ENCODE peak calls at places on chromosomes 7 and 10, in four cellular contexts. One of them, this sample, is unnamed.

GRCh38 chr10:70355234-70356021 is 27.0 kb downstream of the LRRC20 start:
- DNase-seq in H9: no peak
- DNase-seq in IMR-90: no peak
- DNase-seq in mesendoderm: no peak
- DNase-seq in this sample: no peak

GRCh38 chr7:81583090-81583489 is 186.8 kb downstream of the HGF start:
- DNase-seq in H9: no peak
- DNase-seq in IMR-90: no peak
- DNase-seq in mesendoderm: no peak
- DNase-seq in this sample: no peak

GRCh38 chr10:3668276-3668960 is 116.6 kb downstream of the KLF6 start:
- DNase-seq in H9: peak; percentile 90
- DNase-seq in IMR-90: peak; percentile 84
- DNase-seq in mesendoderm: peak; percentile 98
- DNase-seq in this sample: no peak

GRCh38 chr7:122303971-122304603 is 463 bp downstream of the FEZF1 start:
- DNase-seq in H9: peak; percentile 77
- DNase-seq in IMR-90: no peak
- DNase-seq in mesendoderm: peak; percentile 52
- DNase-seq in this sample: no peak

GRCh38 chr7:32025381-32026075 is 44.7 kb downstream of the PDE1C start:
- DNase-seq in H9: no peak
- DNase-seq in IMR-90: no peak
- DNase-seq in mesendoderm: no peak
- DNase-seq in this sample: no peak

GRCh38 chr7:73623798-73624668 is at the start of gene MLXIPL:
- DNase-seq in H9: peak; percentile 97
- DNase-seq in IMR-90: no peak
- DNase-seq in mesendoderm: peak; percentile 94
- DNase-seq in this sample: peak; percentile 83

GRCh38 chr10:120217736-120218135 is 239.3 kb upstream of the PLPP4 start:
- DNase-seq in H9: no peak
- DNase-seq in IMR-90: no peak
- DNase-seq in mesendoderm: peak; percentile 28
- DNase-seq in this sample: no peak

GRCh38 chr10:86827639-86828038 is 71.2 kb downstream of the BMPR1A start:
- DNase-seq in H9: no peak
- DNase-seq in IMR-90: no peak
- DNase-seq in mesendoderm: peak; percentile 81
- DNase-seq in this sample: no peak

GRCh38 chr7:117088623-117089199 is 135.4 kb downstream of the ST7 start:
- DNase-seq in H9: no peak
- DNase-seq in IMR-90: no peak
- DNase-seq in mesendoderm: no peak
- DNase-seq in this sample: no peak

GRCh38 chr7:54969190-54969967 is 49.4 kb upstream of the EGFR start:
- DNase-seq in H9: no peak
- DNase-seq in IMR-90: peak; percentile 17
- DNase-seq in mesendoderm: no peak
- DNase-seq in this sample: no peak

GRCh38 chr10:87546221-87546620 is 41.5 kb downstream of the MINPP1 start:
- DNase-seq in H9: no peak
- DNase-seq in IMR-90: no peak
- DNase-seq in mesendoderm: peak; percentile 47
- DNase-seq in this sample: no peak

GRCh38 chr10:47372726-47373125 is 11.4 kb downstream of the ZNF488 start:
- DNase-seq in H9: peak; percentile 15
- DNase-seq in IMR-90: no peak
- DNase-seq in mesendoderm: no peak
- DNase-seq in this sample: no peak

GRCh38 chr10:119206603-119207366 is 586 bp upstream of the GRK5 start:
- DNase-seq in H9: peak; percentile 64
- DNase-seq in IMR-90: peak; percentile 59
- DNase-seq in mesendoderm: peak; percentile 72
- DNase-seq in this sample: peak; percentile 73

GRCh38 chr10:74754397-74754796 is 72.0 kb upstream of the KAT6B start:
- DNase-seq in H9: peak; percentile 2
- DNase-seq in IMR-90: peak; percentile 20
- DNase-seq in mesendoderm: no peak
- DNase-seq in this sample: no peak

GRCh38 chr7:27130540-27131389 is at the start of gene HOXA4:
- DNase-seq in H9: peak; percentile 88
- DNase-seq in IMR-90: peak; percentile 83
- DNase-seq in mesendoderm: peak; percentile 86
- DNase-seq in this sample: no peak

GRCh38 chr10:102869290-102870198 is at the start of gene AS3MT:
- DNase-seq in H9: peak; percentile 83
- DNase-seq in IMR-90: no peak
- DNase-seq in mesendoderm: peak; percentile 80
- DNase-seq in this sample: peak; percentile 63

GRCh38 chr7:116177009-116177408 is 33.3 kb upstream of the TES start:
- DNase-seq in H9: no peak
- DNase-seq in IMR-90: peak; percentile 90
- DNase-seq in mesendoderm: no peak
- DNase-seq in this sample: no peak

GRCh38 chr10:95840121-95840520 is 67.7 kb upstream of the CC2D2B start:
- DNase-seq in H9: no peak
- DNase-seq in IMR-90: no peak
- DNase-seq in mesendoderm: peak; percentile 22
- DNase-seq in this sample: no peak

GRCh38 chr7:147008530-147008929 is 891.9 kb downstream of the CNTNAP2 start:
- DNase-seq in H9: no peak
- DNase-seq in IMR-90: no peak
- DNase-seq in mesendoderm: no peak
- DNase-seq in this sample: no peak

GRCh38 chr7:4244635-4245034 is 437.5 kb upstream of the FOXK1 start:
- DNase-seq in H9: no peak
- DNase-seq in IMR-90: no peak
- DNase-seq in mesendoderm: no peak
- DNase-seq in this sample: no peak

GRCh38 chr10:62352356-62352963 is 21.7 kb upstream of the ZNF365 start:
- DNase-seq in H9: no peak
- DNase-seq in IMR-90: peak; percentile 52
- DNase-seq in mesendoderm: no peak
- DNase-seq in this sample: no peak

GRCh38 chr10:25068152-25069058 is 52.0 kb downstream of the THNSL1 start:
- DNase-seq in H9: peak; percentile 71
- DNase-seq in IMR-90: peak; percentile 84
- DNase-seq in mesendoderm: peak; percentile 78
- DNase-seq in this sample: no peak

GRCh38 chr10:119395287-119396007 is 147.1 kb downstream of the RGS10 start:
- DNase-seq in H9: no peak
- DNase-seq in IMR-90: peak; percentile 33
- DNase-seq in mesendoderm: peak; percentile 24
- DNase-seq in this sample: no peak

GRCh38 chr10:24603333-24603732 is 120.4 kb downstream of the ARHGAP21 start:
- DNase-seq in H9: no peak
- DNase-seq in IMR-90: peak; percentile 70
- DNase-seq in mesendoderm: no peak
- DNase-seq in this sample: no peak

GRCh38 chr7:4800926-4801838 is 25.8 kb downstream of the AP5Z1 start:
- DNase-seq in H9: no peak
- DNase-seq in IMR-90: no peak
- DNase-seq in mesendoderm: no peak
- DNase-seq in this sample: no peak

GRCh38 chr7:153324094-153324493 is 564.5 kb downstream of the ACTR3B start:
- DNase-seq in H9: no peak
- DNase-seq in IMR-90: no peak
- DNase-seq in mesendoderm: no peak
- DNase-seq in this sample: no peak

GRCh38 chr10:14491814-14492213 is 161.1 kb upstream of the FRMD4A start:
- DNase-seq in H9: no peak
- DNase-seq in IMR-90: peak; percentile 37
- DNase-seq in mesendoderm: no peak
- DNase-seq in this sample: no peak

GRCh38 chr7:90455163-90456030 is 14.0 kb upstream of the PTTG1IP2 start:
- DNase-seq in H9: no peak
- DNase-seq in IMR-90: peak; percentile 57
- DNase-seq in mesendoderm: peak; percentile 67
- DNase-seq in this sample: peak; percentile 17

GRCh38 chr10:2619472-2619871 is 447.9 kb upstream of the PFKP start:
- DNase-seq in H9: no peak
- DNase-seq in IMR-90: no peak
- DNase-seq in mesendoderm: peak; percentile 67
- DNase-seq in this sample: no peak

GRCh38 chr10:84156768-84157167 is 16.8 kb upstream of the GPR15LG start:
- DNase-seq in H9: no peak
- DNase-seq in IMR-90: peak; percentile 10
- DNase-seq in mesendoderm: no peak
- DNase-seq in this sample: no peak

GRCh38 chr10:74822583-74823089 is 3.8 kb upstream of the KAT6B start:
- DNase-seq in H9: no peak
- DNase-seq in IMR-90: peak; percentile 83
- DNase-seq in mesendoderm: no peak
- DNase-seq in this sample: no peak

GRCh38 chr7:14207711-14208110 is 218.2 kb upstream of the ETV1 start:
- DNase-seq in H9: no peak
- DNase-seq in IMR-90: no peak
- DNase-seq in mesendoderm: no peak
- DNase-seq in this sample: no peak

GRCh38 chr7:74412603-74413002 is 41.1 kb upstream of the GTF2IRD1 start:
- DNase-seq in H9: no peak
- DNase-seq in IMR-90: peak; percentile 46
- DNase-seq in mesendoderm: no peak
- DNase-seq in this sample: no peak

GRCh38 chr7:1674161-1675035 is 4.3 kb downstream of the ELFN1 start:
- DNase-seq in H9: no peak
- DNase-seq in IMR-90: no peak
- DNase-seq in mesendoderm: no peak
- DNase-seq in this sample: no peak

GRCh38 chr7:151382079-151382885 is 27.6 kb downstream of the WDR86 start:
- DNase-seq in H9: peak; percentile 34
- DNase-seq in IMR-90: no peak
- DNase-seq in mesendoderm: no peak
- DNase-seq in this sample: no peak

GRCh38 chr7:44235582-44236332 is 35.0 kb downstream of the YKT6 start:
- DNase-seq in H9: no peak
- DNase-seq in IMR-90: no peak
- DNase-seq in mesendoderm: no peak
- DNase-seq in this sample: no peak

GRCh38 chr7:103025341-103025740 is 49.3 kb downstream of the FBXL13 start:
- DNase-seq in H9: no peak
- DNase-seq in IMR-90: no peak
- DNase-seq in mesendoderm: no peak
- DNase-seq in this sample: no peak

GRCh38 chr7:150368884-150369739 is 490 bp downstream of the REPIN1 start:
- DNase-seq in H9: peak; percentile 89
- DNase-seq in IMR-90: peak; percentile 67
- DNase-seq in mesendoderm: peak; percentile 95
- DNase-seq in this sample: peak; percentile 72

GRCh38 chr10:110324201-110324804 is 19.6 kb upstream of the SMNDC1 start:
- DNase-seq in H9: no peak
- DNase-seq in IMR-90: peak; percentile 48
- DNase-seq in mesendoderm: peak; percentile 82
- DNase-seq in this sample: no peak

GRCh38 chr7:154746551-154746950 is 256.4 kb downstream of the PAXIP1 start:
- DNase-seq in H9: no peak
- DNase-seq in IMR-90: no peak
- DNase-seq in mesendoderm: no peak
- DNase-seq in this sample: no peak

GRCh38 chr7:157433628-157434027 is 96.8 kb downstream of the DNAJB6 start:
- DNase-seq in H9: no peak
- DNase-seq in IMR-90: no peak
- DNase-seq in mesendoderm: no peak
- DNase-seq in this sample: no peak
- H2BK15ac ChIP-seq in H9: no peak overlapping the region
- H2BK15ac ChIP-seq in IMR-90: no peak overlapping the region
- H2BK15ac ChIP-seq in mesendoderm: no peak overlapping the region
- H2BK15ac ChIP-seq in this sample: peak overlapping the region; percentile 69

GRCh38 chr10:104304346-104304745 is 33.9 kb downstream of the ITPRIP start:
- DNase-seq in H9: no peak
- DNase-seq in IMR-90: no peak
- DNase-seq in mesendoderm: no peak
- DNase-seq in this sample: no peak
- H2BK15ac ChIP-seq in H9: no peak overlapping the region
- H2BK15ac ChIP-seq in IMR-90: no peak overlapping the region
- H2BK15ac ChIP-seq in mesendoderm: no peak overlapping the region
- H2BK15ac ChIP-seq in this sample: no peak overlapping the region

DNA sequence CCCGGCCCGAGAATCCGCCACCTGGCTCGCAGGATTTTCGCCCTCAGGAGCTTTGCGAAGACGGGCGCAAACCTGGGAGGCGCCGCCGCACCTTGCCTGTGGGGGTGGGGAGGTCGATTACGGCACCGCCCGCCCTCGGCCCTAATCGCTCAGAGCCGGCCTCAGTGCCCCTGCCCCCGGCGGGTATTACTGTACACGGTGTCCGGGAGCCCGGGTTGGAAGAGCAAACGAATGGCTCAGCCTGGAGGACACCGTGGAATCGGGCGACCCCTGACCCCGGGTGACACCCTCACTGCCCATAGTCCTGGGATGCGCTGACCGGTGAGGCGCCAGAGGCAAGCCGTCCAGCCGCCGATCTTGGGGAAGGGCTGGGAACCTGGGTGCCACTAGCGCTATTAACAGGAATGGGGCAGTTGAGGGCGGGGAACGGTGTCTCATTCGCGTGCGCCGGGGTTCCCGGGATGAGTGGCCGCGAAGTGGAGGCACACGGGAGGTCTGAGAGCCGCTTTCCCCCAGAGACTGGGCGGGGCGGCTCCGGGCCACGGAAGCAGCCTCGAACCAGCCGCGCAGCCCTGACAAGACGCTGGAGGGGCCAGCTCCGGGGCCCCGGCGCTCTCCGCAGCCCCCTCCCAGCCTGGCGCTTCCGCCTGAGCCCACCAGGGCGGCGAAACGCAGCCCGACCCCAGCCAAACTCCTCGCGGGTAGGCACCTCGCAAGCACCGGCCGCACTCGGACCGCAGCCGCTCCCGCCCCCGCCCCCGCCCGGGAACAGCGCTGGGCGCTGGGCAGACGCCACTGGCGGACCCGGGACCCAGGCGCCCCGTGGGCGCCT is 167.5 kb downstream of the NRF1 start:
- DNase-seq in H9: no peak
- DNase-seq in IMR-90: no peak
- DNase-seq in mesendoderm: no peak
- DNase-seq in this sample: no peak
- H2BK15ac ChIP-seq in H9: no peak overlapping the region
- H2BK15ac ChIP-seq in IMR-90: no peak overlapping the region
- H2BK15ac ChIP-seq in mesendoderm: no peak overlapping the region
- H2BK15ac ChIP-seq in this sample: peak overlapping the region; percentile 39

DNA sequence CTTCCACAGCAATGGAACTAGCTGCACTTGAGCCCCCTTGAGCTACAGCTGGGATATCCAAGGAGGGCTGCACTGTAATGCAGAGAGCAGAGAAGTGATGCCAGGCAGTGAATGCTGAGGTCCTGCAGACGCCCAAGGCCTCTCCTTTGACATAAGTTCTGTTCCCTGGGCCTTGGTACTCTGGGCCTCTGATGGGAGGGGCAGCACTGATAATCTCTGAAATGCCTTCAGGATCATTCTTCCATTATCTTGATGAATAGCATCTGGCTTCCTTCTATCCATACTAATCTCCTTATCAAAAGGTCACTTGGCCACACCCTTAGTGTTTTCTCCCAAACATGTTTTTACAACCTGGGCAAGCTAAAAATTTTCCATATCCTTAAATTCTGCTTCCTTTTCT is 6.9 kb downstream of the GRB10 start:
- DNase-seq in H9: no peak
- DNase-seq in IMR-90: no peak
- DNase-seq in mesendoderm: no peak
- DNase-seq in this sample: no peak
- H2BK15ac ChIP-seq in H9: no peak overlapping the region
- H2BK15ac ChIP-seq in IMR-90: no peak overlapping the region
- H2BK15ac ChIP-seq in mesendoderm: no peak overlapping the region
- H2BK15ac ChIP-seq in this sample: no peak overlapping the region

This sample was measured in neuronal stem cell.